ENCODE peak calls at places on chromosomes 4 and X, in four cellular contexts. W is GM23338, O is HAP-1, F is thyroid gland. Z is an unnamed sample. For H3K27me3, H3K36me3 and H3K4me1, the result is how much of the 10 kb centered on the place peaks cover.

GRCh38 chr4:79831119-79831528 is 241.9 kb downstream of the ANTXR2 start:
- DNase-seq in W (no peak), O (no peak), F (no peak), Z (no peak)

GRCh38 chr4:20351360-20352171 is 99.9 kb downstream of the SLIT2 start:
- DNase-seq in W (no peak), O (no peak), F (no peak), Z (peak)

GRCh38 chr4:181168406-181168805 is 1074.8 kb upstream of the TENM3 start:
- DNase-seq in W (no peak), O (no peak), F (no peak), Z (no peak)

GRCh38 chr4:133694416-133694815 is 507.2 kb downstream of the PABPC4L start:
- DNase-seq in W (no peak), O (no peak), F (no peak), Z (no peak)

GRCh38 chr4:153347117-153347516 is 2.6 kb downstream of the MND1 start:
- DNase-seq in W (no peak), O (no peak), F (no peak), Z (no peak)

GRCh38 chr4:28228575-28228974 is 1367.9 kb downstream of the STIM2 start:
- DNase-seq in W (no peak), O (no peak), F (no peak), Z (no peak)

GRCh38 chr4:91243132-91243531 is 1060.6 kb upstream of the GRID2 start:
- DNase-seq in W (no peak), O (no peak), F (peak), Z (no peak)

GRCh38 chr4:48493485-48494100 is 3.5 kb downstream of the ZAR1 start:
- DNase-seq in W (no peak), O (no peak), F (no peak), Z (no peak)

DNA sequence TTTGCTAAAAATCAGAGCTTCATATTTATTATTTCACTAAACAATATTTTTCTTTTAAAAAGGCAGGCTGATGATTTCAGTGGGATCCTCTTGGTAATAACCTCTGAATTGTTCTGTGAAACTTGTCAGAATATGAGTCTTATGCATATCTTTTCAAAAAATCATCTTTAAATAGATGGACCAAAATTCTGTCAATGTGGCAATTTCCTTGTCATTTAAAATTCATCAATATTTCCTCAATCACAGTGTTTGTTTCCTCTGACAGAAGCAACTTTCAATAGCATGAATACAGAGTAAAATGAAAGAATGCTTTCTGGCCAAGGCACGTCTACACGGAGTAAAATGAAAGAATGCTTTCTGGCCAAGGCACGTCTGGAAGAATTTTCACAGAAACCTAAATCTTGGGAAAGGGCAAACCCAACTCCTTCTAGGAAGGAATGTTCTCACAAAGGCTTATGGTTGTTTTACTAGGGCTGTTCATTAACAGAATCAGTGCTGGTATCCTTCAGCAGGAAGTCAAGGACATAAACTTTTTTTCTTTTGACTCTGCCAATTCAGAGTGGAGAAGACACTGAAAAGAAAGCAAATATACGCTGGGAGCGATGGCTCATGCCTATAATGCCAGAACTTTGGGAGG is 99.0 kb upstream of the GPR34 start:
- DNase-seq in W (no peak), O (no peak), F (no peak), Z (no peak)
- H3K27me3 ChIP-seq in W (under half), O (under half), F (under half), Z (under half)

DNA sequence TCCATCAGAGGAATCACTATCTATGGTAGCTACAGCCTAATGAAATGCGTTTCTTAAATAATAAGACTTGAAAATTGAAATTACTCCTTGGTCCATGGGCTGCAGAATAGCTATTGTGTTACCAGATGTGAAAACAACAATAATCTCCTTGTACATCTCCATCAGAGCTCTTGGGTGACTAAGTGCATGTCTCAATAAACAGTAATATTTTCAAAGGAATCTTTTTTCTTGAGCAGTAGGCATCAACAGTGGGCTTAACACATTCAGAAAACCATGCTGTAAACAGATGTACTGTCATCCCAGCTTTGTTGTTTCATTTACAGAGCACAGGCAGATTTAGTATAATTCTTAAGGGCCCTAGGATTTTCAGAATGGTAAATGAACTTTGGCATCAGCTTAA is 67.3 kb downstream of the GLUD2 start:
- DNase-seq in W (no peak), O (no peak), F (no peak), Z (no peak)
- H3K36me3 ChIP-seq in W (under half), O (under half), F (under half), Z (under half)

DNA sequence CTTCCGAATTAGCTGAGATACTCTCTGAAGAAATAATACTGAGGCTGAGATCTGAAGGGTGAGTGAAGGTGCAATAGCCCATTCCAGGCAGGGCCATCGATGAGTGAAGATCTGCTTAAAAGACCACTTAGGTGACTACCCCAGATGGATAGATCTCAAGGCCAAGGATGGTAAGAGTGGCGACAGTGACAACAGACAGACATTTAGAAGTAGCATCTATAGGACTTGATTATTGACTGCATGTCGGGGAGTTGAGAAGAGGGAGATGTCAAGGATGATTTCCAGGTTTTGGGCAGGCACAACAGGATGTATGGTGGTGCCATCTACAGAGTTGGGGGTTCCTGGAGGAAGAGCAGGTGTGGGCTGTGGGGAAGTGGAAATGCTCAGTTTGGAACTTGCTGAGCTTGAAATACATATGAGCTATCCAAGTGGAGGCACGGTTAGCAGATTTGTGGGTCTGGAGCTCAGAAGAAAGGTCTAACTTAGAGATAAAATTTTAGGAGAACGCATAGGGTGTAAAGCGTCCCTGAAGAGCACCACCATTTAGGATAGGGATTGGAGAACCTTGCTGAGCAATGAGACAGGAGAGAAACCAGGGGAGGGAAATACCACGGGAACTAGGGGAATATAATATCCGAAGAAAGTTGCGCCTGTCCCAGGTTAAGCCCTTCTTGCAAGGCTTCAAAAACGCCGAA is 712 bp downstream of the UFSP2 start:
- DNase-seq in W (no peak), O (no peak), F (no peak), Z (peak)
- H3K4me1 ChIP-seq in W (under half), O (under half), F (under half), Z (under half)

GRCh38 chr4:3808597-3808996 is 42.4 kb downstream of the ADRA2C start:
- DNase-seq in W (no peak), O (no peak), F (no peak), Z (no peak)
- H3K27me3 ChIP-seq in W (under half), O (under half), F (under half), Z (under half)

DNA sequence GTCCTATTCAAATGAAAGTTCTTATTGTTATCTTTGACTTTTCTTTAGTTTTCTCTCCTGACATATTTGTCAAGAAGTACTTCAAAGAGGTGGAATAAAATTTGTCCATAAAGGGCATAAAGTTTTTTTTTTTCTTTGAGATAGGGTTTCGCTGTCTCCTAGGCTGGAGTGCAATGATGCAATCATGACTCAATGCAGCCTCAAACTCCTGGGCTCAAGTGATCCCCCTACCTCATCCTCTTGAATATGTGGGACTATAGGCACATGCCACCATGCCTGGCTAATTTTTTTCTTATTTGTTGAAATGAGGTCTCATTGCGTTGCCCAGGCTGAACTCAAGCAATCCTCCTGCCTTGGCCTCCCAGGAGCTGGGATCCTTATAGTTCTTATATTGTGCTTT is 11.4 kb downstream of the POLR2B start:
- DNase-seq in W (no peak), O (no peak), F (no peak), Z (no peak)
- H3K36me3 ChIP-seq in W (half or more), O (half or more), F (under half), Z (half or more)

GRCh38 chr4:6986781-6987565 is 56.2 kb upstream of the TADA2B start:
- DNase-seq in W (peak), O (peak), F (peak), Z (peak)

GRCh38 chr4:6988016-6988715 is 55.0 kb upstream of the TADA2B start:
- DNase-seq in W (no peak), O (no peak), F (no peak), Z (no peak)

GRCh38 chr4:6984611-6985115 is 58.5 kb upstream of the TADA2B start:
- DNase-seq in W (no peak), O (peak), F (no peak), Z (no peak)

GRCh38 chr4:6987566-6987920 is 55.6 kb upstream of the TADA2B start:
- DNase-seq in W (peak), O (peak), F (no peak), Z (peak)

GRCh38 chr4:6986067-6986780 is 56.9 kb upstream of the TADA2B start:
- DNase-seq in W (peak), O (peak), F (peak), Z (peak)
- H3K4me1 ChIP-seq in W (under half), O (under half), F (under half), Z (under half)

DNA sequence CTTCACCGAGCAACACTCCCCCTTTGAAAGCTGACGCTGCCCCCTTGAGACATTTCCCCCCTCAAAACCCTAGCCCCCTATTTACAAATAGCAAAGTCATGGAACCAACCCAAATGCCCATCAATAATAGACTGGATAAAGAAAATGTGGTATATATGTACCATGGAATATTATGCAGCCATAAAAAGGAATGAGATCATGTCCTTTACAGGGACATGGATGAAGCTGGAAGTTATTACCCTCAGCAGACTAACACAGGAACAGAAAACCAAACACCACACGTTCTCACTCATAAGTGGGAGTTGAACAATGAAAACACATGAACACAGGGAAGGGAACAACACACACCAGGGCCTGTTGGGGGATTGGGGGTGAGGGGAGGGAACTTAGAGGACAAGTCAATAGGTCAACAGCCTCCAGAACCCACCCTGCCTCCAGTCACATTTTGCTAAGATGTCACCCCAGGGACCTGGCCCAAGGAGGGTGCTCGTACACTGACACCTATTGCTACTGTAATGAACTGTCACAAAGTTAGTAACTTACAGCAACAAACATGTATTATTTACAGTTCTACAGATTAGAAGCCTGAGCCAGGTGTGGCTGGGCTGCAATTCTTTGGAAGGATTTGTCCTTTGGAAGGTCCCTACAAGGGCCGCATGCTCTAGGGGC is 20.6 kb downstream of the SCD5 start:
- DNase-seq in W (no peak), O (no peak), F (no peak), Z (peak)
- H3K27me3 ChIP-seq in W (under half), O (under half), F (under half), Z (under half)

DNA sequence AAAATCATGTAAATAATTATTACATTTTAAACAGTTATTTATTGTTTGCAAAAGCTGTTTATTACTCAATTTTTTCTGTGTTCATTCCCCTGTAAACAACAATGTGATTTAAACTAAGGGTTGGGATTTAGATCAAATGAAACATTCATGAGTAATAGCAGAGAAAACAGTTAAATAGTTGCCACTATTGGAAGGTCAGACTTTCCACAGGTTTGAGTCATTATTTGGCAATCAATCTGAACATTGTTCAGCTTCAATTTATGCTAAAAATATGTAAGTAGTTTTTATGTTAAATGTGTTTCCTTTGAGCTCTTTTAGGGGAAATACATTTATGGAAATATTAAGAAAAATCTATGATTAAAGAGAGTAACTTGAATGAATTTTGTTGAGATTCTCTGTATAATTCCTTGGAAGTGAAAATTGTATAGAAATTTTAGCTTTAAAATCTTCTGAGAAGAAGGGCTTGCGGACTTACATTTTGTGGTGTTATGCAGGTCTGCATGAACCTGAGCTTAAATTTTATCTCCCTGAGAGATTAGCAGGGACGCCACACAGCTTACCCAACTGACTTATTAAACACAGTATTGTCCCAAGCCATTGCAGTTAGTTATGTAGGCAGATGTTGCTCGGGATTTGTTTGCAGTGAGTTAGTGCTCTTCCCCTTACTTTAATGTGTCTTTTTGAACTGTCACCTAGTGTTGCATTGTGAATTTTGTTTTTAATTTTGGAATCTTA is 145.0 kb downstream of the STIM2 start:
- DNase-seq in W (no peak), O (no peak), F (no peak), Z (no peak)
- H3K36me3 ChIP-seq in W (under half), O (under half), F (under half), Z (under half)

GRCh38 chr4:70195425-70195824 is at the start of gene ODAM:
- DNase-seq in W (no peak), O (no peak), F (no peak), Z (no peak)

GRCh38 chr4:70197842-70198241 is 2.3 kb downstream of the ODAM start:
- DNase-seq in W (peak), O (peak), F (peak), Z (peak)

GRCh38 chr4:70192895-70193294 is 2.6 kb upstream of the ODAM start:
- DNase-seq in W (no peak), O (no peak), F (no peak), Z (no peak)

GRCh38 chr4:70196855-70197254 is 1.3 kb downstream of the ODAM start:
- DNase-seq in W (no peak), O (no peak), F (no peak), Z (no peak)
- H3K4me1 ChIP-seq in W (under half), O (under half), F (under half), Z (under half)